ENCODE peak calls at places on chromosomes 3 and 15, in five cellular contexts. One of them, this sample, is unnamed.

GRCh38 chr3:154486949-154487348 is 57.0 kb upstream of the GPR149 start:
- DNase-seq in spleen: no peak
- DNase-seq in transverse colon: no peak
- DNase-seq in neural progenitor cell: peak; percentile 29
- DNase-seq in sigmoid colon: no peak
- DNase-seq in this sample: no peak

GRCh38 chr15:88800026-88800425 is 3.2 kb upstream of the ACAN start:
- DNase-seq in spleen: no peak
- DNase-seq in transverse colon: no peak
- DNase-seq in neural progenitor cell: no peak
- DNase-seq in sigmoid colon: no peak
- DNase-seq in this sample: no peak

GRCh38 chr15:68994149-68994548 is 20.3 kb upstream of the NOX5 start:
- DNase-seq in spleen: no peak
- DNase-seq in transverse colon: no peak
- DNase-seq in neural progenitor cell: no peak
- DNase-seq in sigmoid colon: no peak
- DNase-seq in this sample: no peak

GRCh38 chr3:64360261-64360660 is 135.0 kb upstream of the PRICKLE2 start:
- DNase-seq in spleen: no peak
- DNase-seq in transverse colon: no peak
- DNase-seq in neural progenitor cell: no peak
- DNase-seq in sigmoid colon: no peak
- DNase-seq in this sample: no peak

GRCh38 chr3:189871384-189871783 is 240.2 kb downstream of the TP63 start:
- DNase-seq in spleen: no peak
- DNase-seq in transverse colon: no peak
- DNase-seq in neural progenitor cell: no peak
- DNase-seq in sigmoid colon: no peak
- DNase-seq in this sample: no peak

GRCh38 chr3:49271047-49271446 is 6.0 kb downstream of the C3orf62 start:
- DNase-seq in spleen: no peak
- DNase-seq in transverse colon: no peak
- DNase-seq in neural progenitor cell: no peak
- DNase-seq in sigmoid colon: no peak
- DNase-seq in this sample: no peak

GRCh38 chr3:171086914-171087313 is 60.4 kb upstream of the SLC2A2 start:
- DNase-seq in spleen: no peak
- DNase-seq in transverse colon: no peak
- DNase-seq in neural progenitor cell: no peak
- DNase-seq in sigmoid colon: no peak
- DNase-seq in this sample: no peak

GRCh38 chr3:31357451-31357850 is 175.3 kb upstream of the STT3B start:
- DNase-seq in spleen: no peak
- DNase-seq in transverse colon: no peak
- DNase-seq in neural progenitor cell: no peak
- DNase-seq in sigmoid colon: no peak
- DNase-seq in this sample: no peak

GRCh38 chr15:82849556-82850241 is 40.3 kb downstream of the WHAMM start:
- DNase-seq in spleen: peak; percentile 85
- DNase-seq in transverse colon: peak; percentile 81
- DNase-seq in neural progenitor cell: peak; percentile 90
- DNase-seq in sigmoid colon: peak; percentile 89
- DNase-seq in this sample: peak; percentile 12

GRCh38 chr3:106255870-106256248 is 387.0 kb upstream of the CBLB start:
- DNase-seq in spleen: peak; percentile 90
- DNase-seq in transverse colon: peak; percentile 17
- DNase-seq in neural progenitor cell: no peak
- DNase-seq in sigmoid colon: no peak
- DNase-seq in this sample: no peak

GRCh38 chr3:177693596-177693995 is 496.3 kb upstream of the TBL1XR1 start:
- DNase-seq in spleen: no peak
- DNase-seq in transverse colon: no peak
- DNase-seq in neural progenitor cell: no peak
- DNase-seq in sigmoid colon: no peak
- DNase-seq in this sample: no peak

GRCh38 chr3:37861540-37862051 is at the start of gene CTDSPL:
- DNase-seq in spleen: peak; percentile 85
- DNase-seq in transverse colon: peak; percentile 54
- DNase-seq in neural progenitor cell: peak; percentile 82
- DNase-seq in sigmoid colon: peak; percentile 68
- DNase-seq in this sample: no peak

GRCh38 chr3:127491909-127492308 is 98.6 kb downstream of the TPRA1 start:
- DNase-seq in spleen: no peak
- DNase-seq in transverse colon: no peak
- DNase-seq in neural progenitor cell: no peak
- DNase-seq in sigmoid colon: no peak
- DNase-seq in this sample: no peak

GRCh38 chr3:125150525-125151436 is 61.8 kb downstream of the SLC12A8 start:
- DNase-seq in spleen: no peak
- DNase-seq in transverse colon: peak; percentile 58
- DNase-seq in neural progenitor cell: peak; percentile 38
- DNase-seq in sigmoid colon: no peak
- DNase-seq in this sample: no peak

GRCh38 chr3:129934234-129935123 is 40.0 kb upstream of the TRH start:
- DNase-seq in spleen: peak; percentile 61
- DNase-seq in transverse colon: no peak
- DNase-seq in neural progenitor cell: peak; percentile 65
- DNase-seq in sigmoid colon: peak; percentile 57
- DNase-seq in this sample: peak; percentile 10

GRCh38 chr3:55686720-55687254 is 199.7 kb upstream of the WNT5A start:
- DNase-seq in spleen: no peak
- DNase-seq in transverse colon: no peak
- DNase-seq in neural progenitor cell: no peak
- DNase-seq in sigmoid colon: no peak
- DNase-seq in this sample: no peak

GRCh38 chr3:184592411-184593200 is 31.0 kb downstream of the EPHB3 start:
- DNase-seq in spleen: no peak
- DNase-seq in transverse colon: no peak
- DNase-seq in neural progenitor cell: peak; percentile 43
- DNase-seq in sigmoid colon: no peak
- DNase-seq in this sample: no peak

GRCh38 chr3:116264546-116265174 is 180.6 kb downstream of the LSAMP start:
- DNase-seq in spleen: no peak
- DNase-seq in transverse colon: no peak
- DNase-seq in neural progenitor cell: no peak
- DNase-seq in sigmoid colon: no peak
- DNase-seq in this sample: no peak

GRCh38 chr15:31313223-31313622 is 13.4 kb upstream of the KLF13 start:
- DNase-seq in spleen: no peak
- DNase-seq in transverse colon: no peak
- DNase-seq in neural progenitor cell: no peak
- DNase-seq in sigmoid colon: no peak
- DNase-seq in this sample: no peak

GRCh38 chr3:132788299-132788698 is 66.1 kb upstream of the NPHP3 start:
- DNase-seq in spleen: no peak
- DNase-seq in transverse colon: no peak
- DNase-seq in neural progenitor cell: no peak
- DNase-seq in sigmoid colon: no peak
- DNase-seq in this sample: no peak

GRCh38 chr3:52246728-52247454 is 1.3 kb downstream of the PPM1M start:
- DNase-seq in spleen: peak; percentile 91
- DNase-seq in transverse colon: no peak
- DNase-seq in neural progenitor cell: no peak
- DNase-seq in sigmoid colon: no peak
- DNase-seq in this sample: no peak

DNA sequence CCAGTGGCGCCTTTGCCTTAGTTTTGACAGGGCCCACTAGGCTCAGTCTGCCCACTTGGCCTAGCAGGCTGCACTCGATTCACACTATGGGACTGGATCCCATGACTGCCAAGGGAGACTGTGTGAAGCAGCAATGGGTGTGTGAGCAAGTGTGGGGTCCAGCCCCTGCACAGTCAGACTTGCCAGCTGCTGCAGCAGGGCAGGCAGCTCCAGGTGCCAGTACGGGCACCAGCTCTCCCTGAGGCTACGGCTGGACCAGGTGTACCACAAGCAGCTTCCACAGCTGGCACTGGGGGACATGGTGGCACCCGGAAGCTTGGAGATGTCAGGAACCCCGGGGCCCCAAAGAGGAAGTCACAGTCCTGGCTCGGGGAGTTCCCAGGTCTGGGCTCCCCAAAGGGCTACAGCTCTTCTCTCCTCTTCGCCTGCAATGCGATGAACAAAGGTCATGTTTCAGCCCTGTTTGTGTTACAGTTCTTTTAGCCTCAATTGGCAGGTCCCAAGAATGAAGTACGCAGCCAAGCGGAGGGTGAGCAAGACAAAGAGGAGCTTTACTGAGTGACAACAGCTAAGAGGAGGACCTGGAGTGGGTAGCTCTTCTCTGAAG is 67.1 kb downstream of the PIK3CB start:
- DNase-seq in spleen: no peak
- DNase-seq in transverse colon: no peak
- DNase-seq in neural progenitor cell: no peak
- DNase-seq in sigmoid colon: no peak
- DNase-seq in this sample: no peak
- H3K9me3 ChIP-seq in spleen: peaks cover 21% of the 10 kb centered on the region
- H3K9me3 ChIP-seq in transverse colon: no peaks in the 10 kb centered on the region
- H3K9me3 ChIP-seq in neural progenitor cell: no peaks in the 10 kb centered on the region
- H3K9me3 ChIP-seq in sigmoid colon: no peaks in the 10 kb centered on the region
- H3K9me3 ChIP-seq in this sample: peaks cover 12% of the 10 kb centered on the region

GRCh38 chr15:71469393-71469792 is 341.0 kb upstream of the NR2E3 start:
- DNase-seq in spleen: no peak
- DNase-seq in transverse colon: no peak
- DNase-seq in neural progenitor cell: no peak
- DNase-seq in sigmoid colon: no peak
- DNase-seq in this sample: no peak
- TF ChIP-seq CTCF in spleen: no peak
- TF ChIP-seq CTCF in transverse colon: no peak
- TF ChIP-seq CTCF in neural progenitor cell: no peak
- TF ChIP-seq CTCF in sigmoid colon: no peak
- TF ChIP-seq CTCF in this sample: no peak

GRCh38 chr3:194333212-194333980 is 17.7 kb downstream of the CPN2 start:
- DNase-seq in spleen: peak; percentile 97
- DNase-seq in transverse colon: peak; percentile 89
- DNase-seq in neural progenitor cell: peak; percentile 90
- DNase-seq in sigmoid colon: peak; percentile 90
- DNase-seq in this sample: peak; percentile 87
- H3K27ac ChIP-seq in spleen: no peak overlapping the region
- H3K27ac ChIP-seq in transverse colon: no peak overlapping the region
- H3K27ac ChIP-seq in neural progenitor cell: no peak overlapping the region
- H3K27ac ChIP-seq in sigmoid colon: no peak overlapping the region
- H3K27ac ChIP-seq in this sample: no peak overlapping the region

GRCh38 chr3:44665173-44665572 is 16.6 kb downstream of the ZNF35 start:
- DNase-seq in spleen: no peak
- DNase-seq in transverse colon: no peak
- DNase-seq in neural progenitor cell: no peak
- DNase-seq in sigmoid colon: no peak
- DNase-seq in this sample: no peak

GRCh38 chr3:44659434-44659833 is 10.9 kb downstream of the ZNF35 start:
- DNase-seq in spleen: no peak
- DNase-seq in transverse colon: no peak
- DNase-seq in neural progenitor cell: no peak
- DNase-seq in sigmoid colon: no peak
- DNase-seq in this sample: no peak

GRCh38 chr3:44659015-44659414 is 10.5 kb downstream of the ZNF35 start:
- DNase-seq in spleen: no peak
- DNase-seq in transverse colon: no peak
- DNase-seq in neural progenitor cell: no peak
- DNase-seq in sigmoid colon: no peak
- DNase-seq in this sample: no peak

DNA sequence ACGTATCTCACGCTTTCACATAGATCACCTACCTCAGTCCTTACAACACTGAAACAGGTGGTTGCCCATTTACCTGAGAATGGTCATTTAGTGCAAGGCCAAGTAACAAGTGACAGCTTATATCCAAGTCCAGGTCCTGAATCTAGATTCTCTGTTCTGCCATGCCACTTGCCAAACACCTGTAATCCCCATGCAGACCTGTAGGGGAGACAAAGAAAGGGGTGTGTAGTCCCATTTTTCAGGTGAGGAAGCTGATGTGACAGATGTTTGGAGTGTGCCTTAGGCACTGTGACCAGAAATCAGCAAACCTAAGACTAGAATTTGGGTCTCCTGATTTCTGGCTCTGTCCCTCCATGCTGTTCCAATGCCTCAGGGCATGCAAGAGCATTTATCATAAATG is 12.7 kb downstream of the ZNF35 start:
- DNase-seq in spleen: no peak
- DNase-seq in transverse colon: no peak
- DNase-seq in neural progenitor cell: no peak
- DNase-seq in sigmoid colon: no peak
- DNase-seq in this sample: no peak
- H3K9me3 ChIP-seq in spleen: peaks cover 69% of the 10 kb centered on the region
- H3K9me3 ChIP-seq in transverse colon: peaks cover 21% of the 10 kb centered on the region
- H3K9me3 ChIP-seq in neural progenitor cell: no peaks in the 10 kb centered on the region
- H3K9me3 ChIP-seq in sigmoid colon: peaks cover 6% of the 10 kb centered on the region
- H3K9me3 ChIP-seq in this sample: peaks cover 41% of the 10 kb centered on the region

GRCh38 chr15:39785806-39786205 is 3.2 kb upstream of the FSIP1 start:
- DNase-seq in spleen: no peak
- DNase-seq in transverse colon: no peak
- DNase-seq in neural progenitor cell: no peak
- DNase-seq in sigmoid colon: no peak
- DNase-seq in this sample: no peak

GRCh38 chr15:39785139-39785538 is 2.5 kb upstream of the FSIP1 start:
- DNase-seq in spleen: no peak
- DNase-seq in transverse colon: no peak
- DNase-seq in neural progenitor cell: no peak
- DNase-seq in sigmoid colon: no peak
- DNase-seq in this sample: no peak

GRCh38 chr15:39788108-39788507 is 5.5 kb upstream of the FSIP1 start:
- DNase-seq in spleen: no peak
- DNase-seq in transverse colon: no peak
- DNase-seq in neural progenitor cell: no peak
- DNase-seq in sigmoid colon: no peak
- DNase-seq in this sample: no peak

GRCh38 chr15:39787479-39787878 is 4.8 kb upstream of the FSIP1 start:
- DNase-seq in spleen: no peak
- DNase-seq in transverse colon: no peak
- DNase-seq in neural progenitor cell: peak; percentile 26
- DNase-seq in sigmoid colon: no peak
- DNase-seq in this sample: no peak

GRCh38 chr15:39786444-39787056 is 3.9 kb upstream of the FSIP1 start:
- DNase-seq in spleen: no peak
- DNase-seq in transverse colon: no peak
- DNase-seq in neural progenitor cell: peak; percentile 80
- DNase-seq in sigmoid colon: no peak
- DNase-seq in this sample: no peak
- TF ChIP-seq CTCF in spleen: peak; percentile 66
- TF ChIP-seq CTCF in transverse colon: peak; percentile 67
- TF ChIP-seq CTCF in neural progenitor cell: peak; percentile 74
- TF ChIP-seq CTCF in sigmoid colon: peak; percentile 50
- TF ChIP-seq CTCF in this sample: peak; percentile 70

GRCh38 chr15:65556622-65557021 is 26.4 kb downstream of the HACD3 start:
- DNase-seq in spleen: no peak
- DNase-seq in transverse colon: no peak
- DNase-seq in neural progenitor cell: no peak
- DNase-seq in sigmoid colon: no peak
- DNase-seq in this sample: no peak

GRCh38 chr15:65561934-65562333 is 31.7 kb downstream of the HACD3 start:
- DNase-seq in spleen: no peak
- DNase-seq in transverse colon: no peak
- DNase-seq in neural progenitor cell: no peak
- DNase-seq in sigmoid colon: no peak
- DNase-seq in this sample: no peak

GRCh38 chr15:65558336-65558735 is 28.1 kb downstream of the HACD3 start:
- DNase-seq in spleen: no peak
- DNase-seq in transverse colon: no peak
- DNase-seq in neural progenitor cell: no peak
- DNase-seq in sigmoid colon: no peak
- DNase-seq in this sample: no peak

GRCh38 chr15:65559941-65560340 is 29.7 kb downstream of the HACD3 start:
- DNase-seq in spleen: no peak
- DNase-seq in transverse colon: no peak
- DNase-seq in neural progenitor cell: no peak
- DNase-seq in sigmoid colon: no peak
- DNase-seq in this sample: no peak

GRCh38 chr15:65558997-65559760 is 28.9 kb downstream of the HACD3 start:
- DNase-seq in spleen: no peak
- DNase-seq in transverse colon: no peak
- DNase-seq in neural progenitor cell: no peak
- DNase-seq in sigmoid colon: no peak
- DNase-seq in this sample: no peak
- H3K27ac ChIP-seq in spleen: no peak overlapping the region
- H3K27ac ChIP-seq in transverse colon: no peak overlapping the region
- H3K27ac ChIP-seq in neural progenitor cell: no peak overlapping the region
- H3K27ac ChIP-seq in sigmoid colon: no peak overlapping the region
- H3K27ac ChIP-seq in this sample: no peak overlapping the region